ENCODE peak calls at places on chromosomes 12 and 14, in seven cellular contexts. O is stomach; N is cerebellum; C is fibroblast of mammary gland; I is CD8-positive, alpha-beta T cell; W is HT1080; Q is heart left ventricle. M is an unnamed sample.

GRCh38 chr12:3892631-3893030 is 19.4 kb upstream of the PARP11 start:
- DNase-seq in O (no peak), N (no peak), C (no peak), I (no peak), W (no peak), Q (no peak), M (no peak)

GRCh38 chr14:51479584-51480305 is 172.0 kb upstream of the FRMD6 start:
- DNase-seq in O (no peak), N (no peak), C (peak), I (no peak), W (no peak), Q (no peak), M (no peak)

GRCh38 chr12:6181583-6182278 is 18.5 kb upstream of the CD9 start:
- DNase-seq in O (no peak), N (no peak), C (no peak), I (no peak), W (no peak), Q (no peak), M (no peak)

GRCh38 chr12:108861878-108862587 is 4.7 kb upstream of the SSH1 start:
- DNase-seq in O (no peak), N (no peak), C (no peak), I (no peak), W (no peak), Q (peak), M (peak)

GRCh38 chr14:101357038-101357437 is 204.3 kb upstream of the DIO3 start:
- DNase-seq in O (no peak), N (no peak), C (no peak), I (no peak), W (no peak), Q (no peak), M (no peak)

GRCh38 chr14:58882577-58883018 is 244.8 kb downstream of the DACT1 start:
- DNase-seq in O (no peak), N (no peak), C (peak), I (no peak), W (no peak), Q (no peak), M (no peak)

GRCh38 chr12:131049002-131049401 is 95.3 kb downstream of the ADGRD1 start:
- DNase-seq in O (no peak), N (no peak), C (no peak), I (no peak), W (no peak), Q (no peak), M (no peak)

GRCh38 chr12:123900898-123901376 is 71.7 kb downstream of the CCDC92 start:
- DNase-seq in O (no peak), N (no peak), C (peak), I (no peak), W (peak), Q (no peak), M (no peak)

GRCh38 chr14:103122578-103123127 is 608 bp upstream of the TNFAIP2 start:
- DNase-seq in O (no peak), N (no peak), C (no peak), I (no peak), W (no peak), Q (no peak), M (no peak)

GRCh38 chr12:127430401-127430800 is 836.6 kb upstream of the TMEM132C start:
- DNase-seq in O (no peak), N (no peak), C (no peak), I (no peak), W (no peak), Q (no peak), M (no peak)